ENCODE peak calls at places on chromosome 9, in four cellular contexts. C is K562, Z is IMR-90, O is GM12878. S is an unnamed sample.

GRCh38 chr9:29440449-29440848 is 1867.2 kb upstream of the C9orf72 start:
- DNase-seq in C (no peak), Z (no peak), O (no peak), S (no peak)

GRCh38 chr9:77495834-77496671 is 152.1 kb downstream of the GNA14 start:
- DNase-seq in C (no peak), Z (peak), O (no peak), S (no peak)

GRCh38 chr9:14205463-14205862 is 108.5 kb downstream of the NFIB start:
- DNase-seq in C (no peak), Z (peak), O (no peak), S (no peak)

GRCh38 chr9:78363221-78363620 is 66.3 kb downstream of the PSAT1 start:
- DNase-seq in C (no peak), Z (peak), O (no peak), S (no peak)

GRCh38 chr9:132241840-132242620 is 80.2 kb downstream of the NTNG2 start:
- DNase-seq in C (peak), Z (no peak), O (no peak), S (no peak)

GRCh38 chr9:137084526-137084925 is 2.3 kb upstream of the MAN1B1 start:
- DNase-seq in C (no peak), Z (no peak), O (no peak), S (no peak)

GRCh38 chr9:134369416-134370212 is 43.4 kb downstream of the RXRA start:
- DNase-seq in C (peak), Z (no peak), O (no peak), S (no peak)

GRCh38 chr9:3682186-3682585 is 156.4 kb upstream of the RFX3 start:
- DNase-seq in C (no peak), Z (no peak), O (no peak), S (no peak)

GRCh38 chr9:2299843-2300205 is 284.7 kb downstream of the SMARCA2 start:
- DNase-seq in C (no peak), Z (no peak), O (no peak), S (peak)

GRCh38 chr9:109437286-109437685 is 60.8 kb downstream of the PTPN3 start:
- DNase-seq in C (no peak), Z (no peak), O (no peak), S (no peak)

GRCh38 chr9:105708405-105708804 is 14.1 kb downstream of the TMEM38B start:
- DNase-seq in C (no peak), Z (no peak), O (no peak), S (no peak)

GRCh38 chr9:104074876-104075275 is 19.2 kb upstream of the SMC2 start:
- DNase-seq in C (no peak), Z (peak), O (no peak), S (no peak)

GRCh38 chr9:35935755-35936509 is 22.0 kb downstream of the OR2S2 start:
- DNase-seq in C (no peak), Z (peak), O (no peak), S (no peak)

GRCh38 chr9:15403155-15403554 is 19.5 kb upstream of the SNAPC3 start:
- DNase-seq in C (peak), Z (no peak), O (no peak), S (no peak)

GRCh38 chr9:120742951-120743416 is 28.7 kb upstream of the MEGF9 start:
- DNase-seq in C (peak), Z (peak), O (no peak), S (no peak)

GRCh38 chr9:68489636-68490035 is 51.0 kb downstream of the TMEM252 start:
- DNase-seq in C (no peak), Z (peak), O (no peak), S (no peak)

GRCh38 chr9:77449177-77450092 is 198.7 kb downstream of the GNA14 start:
- DNase-seq in C (no peak), Z (peak), O (no peak), S (no peak)

GRCh38 chr9:125805057-125805456 is 57.9 kb downstream of the PBX3 start:
- DNase-seq in C (no peak), Z (peak), O (no peak), S (no peak)

GRCh38 chr9:34554211-34555001 is 31.6 kb upstream of the ENHO start:
- DNase-seq in C (no peak), Z (no peak), O (no peak), S (no peak)

GRCh38 chr9:89372230-89372816 is 54.0 kb downstream of the SECISBP2 start:
- DNase-seq in C (no peak), Z (no peak), O (no peak), S (no peak)

DNA sequence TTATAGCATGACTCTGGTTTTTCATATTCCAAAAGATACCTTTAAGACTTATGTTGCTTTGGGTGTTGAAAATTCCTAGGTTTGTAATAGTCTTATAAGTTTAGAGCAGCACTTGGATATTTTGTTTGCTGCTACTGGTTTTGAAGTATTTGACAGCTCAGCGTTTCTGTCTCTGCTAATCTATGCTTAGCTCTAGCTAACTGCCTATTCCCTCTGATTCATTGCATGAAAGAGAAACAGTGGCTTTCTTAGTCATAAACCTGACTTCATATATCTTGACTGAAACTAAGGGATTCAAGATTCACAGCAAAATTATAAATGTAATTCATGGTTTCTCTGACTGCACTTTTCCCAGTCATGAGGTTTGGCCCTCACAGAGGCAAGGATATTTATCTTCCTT is 35.6 kb upstream of the ANXA1 start:
- DNase-seq in C (no peak), Z (peak), O (no peak), S (no peak)
- TF ChIP-seq CHD1 in C (no peak), Z (no peak), O (no peak), S (no peak)

DNA sequence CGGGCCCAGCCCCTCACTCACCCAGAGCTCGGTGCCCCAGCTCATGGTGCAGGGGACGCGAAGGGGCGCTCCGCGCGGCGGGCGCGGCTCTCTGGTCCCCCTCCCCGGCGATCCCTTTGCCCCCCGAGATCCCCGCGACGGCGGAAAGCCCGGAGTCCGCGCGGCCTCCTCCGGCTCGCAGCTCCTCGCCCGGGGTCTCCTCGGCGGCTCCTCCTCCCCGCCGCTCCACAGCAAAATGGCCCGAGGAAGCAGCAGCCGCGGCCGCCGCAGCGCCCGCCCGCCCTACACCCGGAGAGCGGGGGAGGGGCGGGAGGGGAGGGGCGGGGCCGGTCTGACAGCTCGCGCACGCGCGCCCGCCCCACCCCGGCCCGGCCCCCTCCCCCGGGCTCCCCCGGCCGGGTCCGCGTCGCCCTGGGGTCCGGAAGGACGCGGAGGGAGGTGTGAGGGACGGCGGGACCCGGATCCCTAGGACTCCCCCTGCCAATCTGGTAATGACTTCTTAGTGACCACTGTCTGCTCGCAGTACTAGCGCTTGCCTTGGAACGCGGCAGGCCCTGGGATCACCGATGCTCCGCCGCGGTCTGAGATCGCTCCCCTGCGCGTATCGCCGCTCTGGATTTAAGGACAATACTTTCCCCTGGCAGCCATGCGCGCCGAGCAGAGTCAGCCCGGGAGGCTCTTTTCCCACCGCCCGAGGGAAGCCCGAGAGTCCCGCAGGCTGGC is at the start of gene FNBP1:
- DNase-seq in C (peak), Z (peak), O (no peak), S (peak)
- TF ChIP-seq CHD1 in C (no peak), Z (no peak), O (peak), S (no peak)

GRCh38 chr9:135494791-135495559 is 5.5 kb upstream of the MRPS2 start:
- DNase-seq in C (no peak), Z (no peak), O (no peak), S (no peak)
- TF ChIP-seq CHD1 in C (no peak), Z (no peak), O (no peak), S (no peak)

GRCh38 chr9:73643379-73644013 is 491.8 kb downstream of the ANXA1 start:
- DNase-seq in C (no peak), Z (no peak), O (no peak), S (no peak)
- TF ChIP-seq CHD1 in C (no peak), Z (no peak), O (no peak), S (no peak)

GRCh38 chr9:76219555-76220151 is 174.6 kb downstream of the RFK start:
- DNase-seq in C (no peak), Z (peak), O (no peak), S (no peak)

GRCh38 chr9:76218868-76219462 is 175.3 kb downstream of the RFK start:
- DNase-seq in C (no peak), Z (no peak), O (no peak), S (no peak)

GRCh38 chr9:76227165-76227564 is 167.1 kb downstream of the RFK start:
- DNase-seq in C (no peak), Z (no peak), O (no peak), S (no peak)

GRCh38 chr9:76221423-76221822 is 172.8 kb downstream of the RFK start:
- DNase-seq in C (no peak), Z (no peak), O (no peak), S (no peak)

GRCh38 chr9:76223749-76224340 is 170.4 kb downstream of the RFK start:
- DNase-seq in C (no peak), Z (peak), O (no peak), S (no peak)
- TF ChIP-seq CHD1 in C (no peak), Z (no peak), O (no peak), S (no peak)

S was measured in H1.